ENCODE peak calls at places on chromosomes 4 and X, in six cellular contexts. One of them, this sample, is unnamed.

GRCh38 chrX:20361890-20362262 is 95.2 kb upstream of the RPS6KA3 start:
- DNase-seq in HepG2: peak; percentile 72
- DNase-seq in K562: no peak
- DNase-seq in A549: peak; percentile 52
- DNase-seq in GM12878: no peak
- DNase-seq in NB4: no peak
- DNase-seq in this sample: no peak

GRCh38 chrX:16869393-16870094 is 618 bp downstream of the RBBP7 start:
- DNase-seq in GM12878: no peak
- DNase-seq in NB4: peak; percentile 74
- DNase-seq in K562: peak; percentile 52
- DNase-seq in A549: no peak
- DNase-seq in HepG2: no peak
- DNase-seq in this sample: peak; percentile 13

GRCh38 chrX:15812212-15812938 is 22.1 kb downstream of the ZRSR2 start:
- DNase-seq in A549: no peak
- DNase-seq in NB4: no peak
- DNase-seq in HepG2: no peak
- DNase-seq in GM12878: no peak
- DNase-seq in K562: no peak
- DNase-seq in this sample: no peak

GRCh38 chrX:121161501-121161933 is 114.1 kb downstream of the GLUD2 start:
- DNase-seq in HepG2: no peak
- DNase-seq in NB4: no peak
- DNase-seq in A549: no peak
- DNase-seq in GM12878: peak; percentile 9
- DNase-seq in K562: peak; percentile 76
- DNase-seq in this sample: no peak

GRCh38 chr4:184400375-184400870 is 73.9 kb downstream of the IRF2 start:
- DNase-seq in NB4: no peak
- DNase-seq in K562: no peak
- DNase-seq in A549: no peak
- DNase-seq in GM12878: no peak
- DNase-seq in HepG2: no peak
- DNase-seq in this sample: peak; percentile 90

GRCh38 chrX:68018248-68019203 is 414.8 kb downstream of the OPHN1 start:
- DNase-seq in HepG2: peak; percentile 28
- DNase-seq in NB4: peak; percentile 35
- DNase-seq in GM12878: no peak
- DNase-seq in K562: peak; percentile 7
- DNase-seq in A549: no peak
- DNase-seq in this sample: peak; percentile 29

GRCh38 chr4:76434901-76435688 is at the start of gene SHROOM3:
- DNase-seq in HepG2: no peak
- DNase-seq in GM12878: no peak
- DNase-seq in K562: no peak
- DNase-seq in NB4: no peak
- DNase-seq in A549: no peak
- DNase-seq in this sample: no peak

GRCh38 chrX:3713937-3714434 is 537 bp upstream of the PRKX start:
- DNase-seq in A549: no peak
- DNase-seq in GM12878: no peak
- DNase-seq in NB4: no peak
- DNase-seq in HepG2: no peak
- DNase-seq in K562: no peak
- DNase-seq in this sample: no peak

GRCh38 chr4:147760695-147761094 is 28.8 kb downstream of the ARHGAP10 start:
- DNase-seq in A549: no peak
- DNase-seq in GM12878: no peak
- DNase-seq in NB4: no peak
- DNase-seq in K562: no peak
- DNase-seq in HepG2: no peak
- DNase-seq in this sample: no peak

GRCh38 chrX:48003367-48003757 is 427 bp downstream of the ZNF182 start:
- DNase-seq in HepG2: no peak
- DNase-seq in NB4: peak; percentile 20
- DNase-seq in A549: peak; percentile 4
- DNase-seq in K562: peak; percentile 8
- DNase-seq in GM12878: no peak
- DNase-seq in this sample: no peak

GRCh38 chr4:173675446-173675845 is 145.4 kb upstream of the HAND2 start:
- DNase-seq in A549: no peak
- DNase-seq in HepG2: no peak
- DNase-seq in K562: no peak
- DNase-seq in GM12878: no peak
- DNase-seq in NB4: no peak
- DNase-seq in this sample: no peak

GRCh38 chr4:169968999-169969398 is 57.2 kb downstream of the MFAP3L start:
- DNase-seq in HepG2: no peak
- DNase-seq in A549: peak; percentile 5
- DNase-seq in K562: no peak
- DNase-seq in GM12878: no peak
- DNase-seq in NB4: no peak
- DNase-seq in this sample: no peak

GRCh38 chr4:184732126-184732525 is 1.8 kb downstream of the CENPU start:
- DNase-seq in GM12878: no peak
- DNase-seq in NB4: no peak
- DNase-seq in HepG2: no peak
- DNase-seq in K562: no peak
- DNase-seq in A549: no peak
- DNase-seq in this sample: no peak

GRCh38 chr4:84502333-84502954 is 3.4 kb upstream of the NKX6-1 start:
- DNase-seq in NB4: no peak
- DNase-seq in K562: no peak
- DNase-seq in A549: no peak
- DNase-seq in GM12878: no peak
- DNase-seq in HepG2: no peak
- DNase-seq in this sample: no peak

GRCh38 chr4:40583850-40584439 is 45.7 kb downstream of the RBM47 start:
- DNase-seq in NB4: no peak
- DNase-seq in GM12878: no peak
- DNase-seq in A549: peak; percentile 37
- DNase-seq in HepG2: no peak
- DNase-seq in K562: no peak
- DNase-seq in this sample: no peak

GRCh38 chr4:26786916-26787315 is 73.7 kb upstream of the STIM2 start:
- DNase-seq in K562: no peak
- DNase-seq in HepG2: no peak
- DNase-seq in NB4: peak; percentile 87
- DNase-seq in A549: no peak
- DNase-seq in GM12878: no peak
- DNase-seq in this sample: no peak

GRCh38 chr4:53100801-53101581 is 238.9 kb downstream of the RASL11B start:
- DNase-seq in K562: no peak
- DNase-seq in GM12878: no peak
- DNase-seq in A549: no peak
- DNase-seq in HepG2: no peak
- DNase-seq in NB4: no peak
- DNase-seq in this sample: peak; percentile 90

GRCh38 chr4:141921293-141921692 is 284.9 kb downstream of the IL15 start:
- DNase-seq in K562: no peak
- DNase-seq in A549: no peak
- DNase-seq in NB4: no peak
- DNase-seq in GM12878: no peak
- DNase-seq in HepG2: no peak
- DNase-seq in this sample: no peak

DNA sequence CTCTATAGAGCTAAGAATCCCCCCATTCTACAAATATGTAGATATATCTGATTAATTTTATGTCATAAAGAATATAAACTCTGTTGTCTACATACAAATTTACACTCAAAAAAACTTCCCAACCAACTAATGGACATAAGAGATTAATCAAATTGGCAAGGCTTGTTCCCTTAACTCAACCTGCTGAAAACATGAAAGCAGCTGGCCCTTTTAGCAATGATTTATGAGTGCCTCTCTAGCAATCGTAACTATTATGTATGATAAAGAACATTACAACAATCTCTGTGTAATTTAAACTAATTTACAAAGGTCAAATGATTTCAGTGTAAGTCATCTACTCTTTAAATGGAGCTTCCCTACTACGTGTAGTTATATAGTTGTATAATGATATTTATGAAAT is 83.1 kb upstream of the FTHL17 start:
- DNase-seq in A549: no peak
- DNase-seq in HepG2: no peak
- DNase-seq in NB4: no peak
- DNase-seq in GM12878: no peak
- DNase-seq in K562: no peak
- DNase-seq in this sample: no peak
- TF ChIP-seq MYC in A549: no peak
- TF ChIP-seq MYC in HepG2: no peak
- TF ChIP-seq MYC in NB4: no peak
- TF ChIP-seq MYC in GM12878: no peak
- TF ChIP-seq MYC in K562: no peak
- TF ChIP-seq MYC in this sample: no peak

GRCh38 chr4:158371158-158371557 is 150.5 kb upstream of the RXFP1 start:
- DNase-seq in NB4: no peak
- DNase-seq in HepG2: no peak
- DNase-seq in GM12878: no peak
- DNase-seq in K562: no peak
- DNase-seq in A549: peak; percentile 1
- DNase-seq in this sample: peak; percentile 66
- H3K4me3 ChIP-seq in NB4: no peak overlapping the region
- H3K4me3 ChIP-seq in HepG2: no peak overlapping the region
- H3K4me3 ChIP-seq in GM12878: no peak overlapping the region
- H3K4me3 ChIP-seq in K562: no peak overlapping the region
- H3K4me3 ChIP-seq in A549: no peak overlapping the region
- H3K4me3 ChIP-seq in this sample: no peak overlapping the region

GRCh38 chr4:80129785-80130184 is 56.8 kb upstream of the ANTXR2 start:
- DNase-seq in HepG2: no peak
- DNase-seq in GM12878: no peak
- DNase-seq in NB4: no peak
- DNase-seq in A549: no peak
- DNase-seq in K562: no peak
- DNase-seq in this sample: no peak
- TF ChIP-seq POLR2A in HepG2: no peak
- TF ChIP-seq POLR2A in GM12878: no peak
- TF ChIP-seq POLR2A in NB4: no peak
- TF ChIP-seq POLR2A in A549: no peak
- TF ChIP-seq POLR2A in K562: no peak
- TF ChIP-seq POLR2A in this sample: no peak

GRCh38 chrX:101488796-101489195 is 3.5 kb downstream of the ARMCX4 start:
- DNase-seq in GM12878: no peak
- DNase-seq in A549: no peak
- DNase-seq in HepG2: no peak
- DNase-seq in NB4: no peak
- DNase-seq in K562: no peak
- DNase-seq in this sample: no peak

GRCh38 chrX:101483705-101484104 is 1.6 kb upstream of the ARMCX4 start:
- DNase-seq in NB4: no peak
- DNase-seq in A549: no peak
- DNase-seq in HepG2: no peak
- DNase-seq in K562: peak; percentile 28
- DNase-seq in GM12878: no peak
- DNase-seq in this sample: no peak

GRCh38 chrX:101482296-101482695 is 3.0 kb upstream of the ARMCX4 start:
- DNase-seq in HepG2: no peak
- DNase-seq in A549: no peak
- DNase-seq in K562: no peak
- DNase-seq in GM12878: no peak
- DNase-seq in NB4: no peak
- DNase-seq in this sample: no peak

DNA sequence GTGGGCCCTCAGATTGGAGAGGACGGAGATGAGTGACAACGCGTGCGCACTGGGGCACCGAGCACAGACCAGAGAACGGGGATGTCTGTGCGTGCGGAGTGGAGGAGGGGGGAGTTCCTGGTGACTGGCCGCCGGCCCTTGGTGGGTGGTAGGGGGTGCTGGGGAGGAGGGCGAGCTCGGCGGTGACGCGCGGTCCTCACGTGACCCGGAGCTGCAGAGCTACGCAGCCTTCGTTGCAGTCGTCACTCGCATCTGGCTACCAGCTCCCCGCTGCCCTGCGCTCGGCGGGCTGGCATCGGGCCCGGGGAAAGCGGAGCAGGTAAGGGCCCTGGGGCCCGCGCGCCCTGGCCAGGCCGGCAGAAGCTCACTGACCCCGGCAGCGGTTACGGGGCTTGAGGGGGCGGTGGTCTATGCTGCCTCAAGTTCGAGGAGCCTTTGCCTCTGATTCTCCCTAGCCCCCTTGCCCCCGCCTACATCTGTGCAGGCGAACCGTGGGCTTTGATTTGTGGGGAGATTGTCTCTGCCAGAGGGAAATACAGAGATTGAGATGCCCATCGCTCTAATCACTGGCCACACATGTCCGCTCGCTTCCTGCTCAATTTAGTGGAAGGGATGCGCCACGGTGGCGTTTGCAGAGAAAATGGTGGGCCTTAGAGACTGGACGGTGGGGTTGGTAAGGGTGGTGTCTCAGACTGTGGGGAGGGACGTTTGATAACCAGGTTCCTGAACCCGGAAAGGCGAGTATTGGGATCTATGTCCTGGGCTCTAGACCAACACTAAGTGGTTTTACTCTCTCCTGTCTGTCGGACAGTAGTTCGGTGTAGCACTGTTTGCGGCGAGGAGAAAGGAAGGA is at the start of gene ARMCX4:
- DNase-seq in A549: no peak
- DNase-seq in GM12878: no peak
- DNase-seq in NB4: no peak
- DNase-seq in HepG2: no peak
- DNase-seq in K562: no peak
- DNase-seq in this sample: peak; percentile 75
- TF ChIP-seq MYC in A549: no peak
- TF ChIP-seq MYC in GM12878: no peak
- TF ChIP-seq MYC in NB4: no peak
- TF ChIP-seq MYC in HepG2: no peak
- TF ChIP-seq MYC in K562: no peak
- TF ChIP-seq MYC in this sample: no peak

DNA sequence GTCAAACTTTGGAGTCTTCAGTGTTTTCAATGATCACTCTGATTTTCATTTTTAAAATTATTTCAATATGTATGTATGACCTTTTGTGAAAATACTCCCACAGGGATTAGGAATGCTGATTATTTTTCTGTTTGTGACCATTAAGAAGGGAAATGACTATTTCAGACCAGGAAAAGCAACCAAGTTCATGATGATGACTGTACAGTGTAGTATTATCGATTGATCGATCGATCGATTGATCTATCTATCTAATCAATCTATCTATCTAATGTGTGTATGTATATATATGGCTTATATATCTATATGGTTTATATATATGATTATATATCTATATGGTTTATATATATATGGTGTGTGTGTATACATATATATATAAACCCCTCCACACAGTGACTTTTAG is 131.5 kb upstream of the VEGFC start:
- DNase-seq in NB4: no peak
- DNase-seq in HepG2: no peak
- DNase-seq in A549: no peak
- DNase-seq in GM12878: no peak
- DNase-seq in K562: no peak
- DNase-seq in this sample: no peak
- H3K4me3 ChIP-seq in NB4: no peak overlapping the region
- H3K4me3 ChIP-seq in HepG2: no peak overlapping the region
- H3K4me3 ChIP-seq in A549: no peak overlapping the region
- H3K4me3 ChIP-seq in GM12878: no peak overlapping the region
- H3K4me3 ChIP-seq in K562: no peak overlapping the region
- H3K4me3 ChIP-seq in this sample: no peak overlapping the region

This sample was measured in endothelial cell of umbilical vein.